ENCODE peak calls at places on chromosomes 3 and 15, in five cellular contexts. Q is astrocyte of the spinal cord, W is keratinocyte, N is body of pancreas, S is sigmoid colon. X is an unnamed sample.

GRCh38 chr3:183298708-183299153 is 45.7 kb downstream of the B3GNT5 start:
- DNase-seq in Q (peak), W (no peak), N (peak), S (peak), X (no peak)

GRCh38 chr3:9916734-9917680 is at the start of gene IL17RC:
- DNase-seq in Q (peak), W (peak), N (peak), S (peak), X (no peak)

GRCh38 chr15:90871716-90872480 is 3.5 kb downstream of the FURIN start:
- DNase-seq in Q (no peak), W (no peak), N (peak), S (no peak), X (no peak)

GRCh38 chr3:105791134-105791533 is 77.7 kb downstream of the CBLB start:
- DNase-seq in Q (peak), W (no peak), N (no peak), S (peak), X (no peak)

GRCh38 chr15:84924074-84924700 is 39.7 kb downstream of the SLC28A1 start:
- DNase-seq in Q (no peak), W (no peak), N (no peak), S (no peak), X (no peak)

GRCh38 chr3:64595253-64595694 is 92.5 kb downstream of the ADAMTS9 start:
- DNase-seq in Q (peak), W (peak), N (peak), S (peak), X (no peak)

GRCh38 chr3:120198305-120198878 is 86.6 kb downstream of the GPR156 start:
- DNase-seq in Q (peak), W (no peak), N (no peak), S (no peak), X (no peak)

GRCh38 chr3:149080011-149080698 is 6.2 kb downstream of the HLTF start:
- DNase-seq in Q (no peak), W (no peak), N (no peak), S (no peak), X (no peak)

GRCh38 chr3:40055361-40055760 is 246.0 kb downstream of the MYRIP start:
- DNase-seq in Q (no peak), W (no peak), N (no peak), S (no peak), X (no peak)

GRCh38 chr3:56916697-56917336 is 115.1 kb upstream of the ARHGEF3 start:
- DNase-seq in Q (no peak), W (no peak), N (no peak), S (no peak), X (no peak)

GRCh38 chr15:75554717-75555116 is 24.4 kb downstream of the PTPN9 start:
- DNase-seq in Q (peak), W (no peak), N (no peak), S (no peak), X (no peak)

GRCh38 chr15:91965501-91966180 is 112.1 kb downstream of the SLCO3A1 start:
- DNase-seq in Q (peak), W (peak), N (no peak), S (no peak), X (no peak)

GRCh38 chr3:4528802-4529201 is 35.7 kb downstream of the ITPR1 start:
- DNase-seq in Q (no peak), W (no peak), N (no peak), S (no peak), X (no peak)

GRCh38 chr3:112086857-112087524 is 802 bp downstream of the C3orf52 start:
- DNase-seq in Q (no peak), W (no peak), N (no peak), S (no peak), X (no peak)

GRCh38 chr3:194280777-194281176 is 70.4 kb downstream of the CPN2 start:
- DNase-seq in Q (no peak), W (no peak), N (no peak), S (peak), X (no peak)

GRCh38 chr3:125398952-125399351 is 23.8 kb upstream of the ZNF148 start:
- DNase-seq in Q (no peak), W (no peak), N (no peak), S (no peak), X (no peak)

GRCh38 chr3:51268132-51268531 is 117.0 kb upstream of the MANF start:
- DNase-seq in Q (no peak), W (no peak), N (no peak), S (no peak), X (no peak)

GRCh38 chr15:31510003-31510402 is 183.4 kb downstream of the KLF13 start:
- DNase-seq in Q (no peak), W (no peak), N (no peak), S (no peak), X (no peak)

GRCh38 chr15:81809543-81809942 is 236.3 kb downstream of the MEX3B start:
- DNase-seq in Q (no peak), W (no peak), N (peak), S (no peak), X (no peak)

GRCh38 chr3:186261638-186262037 is 100.4 kb downstream of the DGKG start:
- DNase-seq in Q (no peak), W (no peak), N (no peak), S (no peak), X (no peak)

GRCh38 chr3:194760740-194761139 is 75.1 kb downstream of the FAM43A start:
- DNase-seq in Q (no peak), W (no peak), N (no peak), S (no peak), X (no peak)

GRCh38 chr3:17302774-17303173 is 418.0 kb downstream of the PLCL2 start:
- DNase-seq in Q (peak), W (no peak), N (peak), S (no peak), X (no peak)

GRCh38 chr3:143139786-143140185 is 20.2 kb downstream of the CHST2 start:
- DNase-seq in Q (no peak), W (peak), N (no peak), S (no peak), X (no peak)

GRCh38 chr3:104763007-104763406 is 603.7 kb upstream of the ALCAM start:
- DNase-seq in Q (peak), W (no peak), N (no peak), S (no peak), X (no peak)

GRCh38 chr3:50532062-50532705 is 28.8 kb upstream of the CACNA2D2 start:
- DNase-seq in Q (no peak), W (no peak), N (no peak), S (no peak), X (no peak)

GRCh38 chr3:134350861-134351311 is 23.4 kb downstream of the AMOTL2 start:
- DNase-seq in Q (no peak), W (no peak), N (peak), S (peak), X (no peak)

GRCh38 chr3:37905987-37906674 is 44.5 kb downstream of the CTDSPL start:
- DNase-seq in Q (peak), W (no peak), N (no peak), S (no peak), X (no peak)

GRCh38 chr3:148102156-148102555 is 595.5 kb upstream of the AGTR1 start:
- DNase-seq in Q (no peak), W (no peak), N (no peak), S (no peak), X (no peak)

GRCh38 chr15:89802231-89802928 is 12.3 kb downstream of the ANPEP start:
- DNase-seq in Q (no peak), W (no peak), N (no peak), S (no peak), X (no peak)

GRCh38 chr15:47844437-47844836 is 127.1 kb downstream of the SEMA6D start:
- DNase-seq in Q (no peak), W (no peak), N (no peak), S (no peak), X (no peak)

GRCh38 chr15:68618339-68619302 is 39.8 kb downstream of the CORO2B start:
- DNase-seq in Q (no peak), W (no peak), N (no peak), S (no peak), X (no peak)

GRCh38 chr15:57582080-57582479 is 9.6 kb upstream of the MYZAP start:
- DNase-seq in Q (no peak), W (no peak), N (no peak), S (no peak), X (no peak)

GRCh38 chr3:6262035-6262434 is 598.9 kb upstream of the GRM7 start:
- DNase-seq in Q (no peak), W (no peak), N (peak), S (no peak), X (no peak)

GRCh38 chr3:113277886-113278598 is 66.7 kb downstream of the BOC start:
- DNase-seq in Q (no peak), W (no peak), N (no peak), S (no peak), X (no peak)

GRCh38 chr3:40152482-40153133 is 156.9 kb upstream of the EIF1B start:
- DNase-seq in Q (no peak), W (no peak), N (no peak), S (no peak), X (no peak)

GRCh38 chr3:187628169-187628568 is 42.0 kb downstream of the SST start:
- DNase-seq in Q (no peak), W (no peak), N (no peak), S (no peak), X (no peak)

GRCh38 chr3:12681586-12682371 is 17.9 kb upstream of the RAF1 start:
- DNase-seq in Q (peak), W (no peak), N (peak), S (no peak), X (no peak)

GRCh38 chr15:68330911-68331310 is 53.4 kb downstream of the FEM1B start:
- DNase-seq in Q (peak), W (no peak), N (no peak), S (no peak), X (no peak)

DNA sequence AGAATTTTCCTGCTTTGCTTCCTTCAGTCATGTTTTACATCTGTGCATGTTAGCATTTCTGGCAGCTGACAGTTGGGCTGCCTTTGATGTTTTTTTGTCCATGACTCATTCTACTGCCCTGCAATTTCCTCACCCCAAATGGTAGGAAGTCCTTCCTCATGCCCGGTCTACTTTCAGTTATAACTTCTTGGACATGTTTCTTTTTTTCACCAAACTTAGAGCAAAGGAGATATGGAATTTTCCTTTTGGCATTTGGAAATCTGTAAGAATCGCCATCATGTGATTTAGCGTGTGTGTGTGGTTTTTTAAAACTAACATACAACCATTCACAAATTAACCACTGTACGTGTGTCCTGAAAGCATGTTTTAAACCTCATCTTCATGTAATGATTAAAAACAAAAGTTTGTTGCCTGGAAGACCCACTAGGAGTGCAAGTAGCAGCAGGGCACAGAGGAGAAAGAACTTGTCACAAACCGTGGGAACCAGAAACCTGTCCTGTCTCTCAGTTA is 430.7 kb upstream of the CFAP20DC start:
- DNase-seq in Q (peak), W (peak), N (peak), S (no peak), X (no peak)
- TF ChIP-seq CTCF in Q (no peak), W (no peak), N (no peak), S (no peak), X (no peak)

DNA sequence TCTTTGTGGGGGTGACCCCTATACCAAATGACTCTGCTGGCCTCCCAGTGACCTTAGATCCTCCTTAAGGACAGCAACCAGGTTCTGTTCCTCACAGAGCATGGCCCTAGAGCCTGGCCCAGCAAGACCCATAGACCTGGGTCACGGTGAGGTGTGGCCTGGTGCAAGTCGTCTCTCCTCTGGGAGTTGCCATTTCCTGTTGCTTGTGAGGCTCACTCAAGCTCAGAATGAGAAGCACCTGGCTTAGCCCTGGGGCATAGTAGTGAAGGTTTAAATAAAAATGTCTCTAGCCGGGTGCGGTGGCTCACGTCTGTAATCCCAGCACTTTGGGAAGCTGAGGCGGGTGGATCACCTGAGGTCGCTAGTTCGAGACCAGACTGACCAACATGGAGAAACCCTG is 131.3 kb downstream of the SMAD6 start:
- DNase-seq in Q (no peak), W (no peak), N (no peak), S (no peak), X (no peak)
- H3K4me3 ChIP-seq in Q (no peak), W (no peak), N (no peak), S (no peak), X (no peak)

DNA sequence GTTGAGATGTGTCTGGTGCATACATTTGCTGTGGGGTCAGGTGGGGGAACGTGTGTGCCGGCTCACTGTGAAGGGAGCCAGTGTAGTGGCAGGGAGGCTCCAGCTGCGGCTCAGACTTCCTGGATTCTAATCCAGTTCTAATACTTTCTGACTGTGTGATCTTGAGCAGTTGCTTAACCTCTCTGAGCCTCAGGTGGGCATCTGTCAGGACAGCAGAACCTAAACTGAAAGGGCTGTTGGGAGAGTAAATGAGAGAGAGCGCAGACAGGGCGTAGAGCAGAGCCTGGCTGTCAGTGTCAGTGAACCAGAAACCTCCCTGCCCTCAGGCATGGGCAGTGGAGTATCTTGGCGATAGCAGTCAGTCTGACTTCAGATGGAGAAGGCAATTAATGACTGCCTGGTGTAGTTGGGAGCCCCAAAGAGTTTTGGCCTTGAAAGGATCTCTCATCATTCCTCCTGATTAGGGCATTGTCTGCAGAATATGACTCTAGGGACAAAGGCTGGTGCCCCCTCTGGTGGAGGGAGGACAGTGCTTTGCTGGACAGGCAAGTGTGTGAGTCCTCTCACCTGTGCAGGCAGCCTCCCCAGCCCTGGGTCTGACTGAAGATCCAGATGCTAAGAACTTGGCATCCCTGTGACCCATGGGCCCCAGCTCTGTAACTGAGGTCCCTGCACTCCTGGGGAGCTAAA is 9.6 kb downstream of the KBTBD13 start:
- DNase-seq in Q (no peak), W (no peak), N (peak), S (peak), X (no peak)
- TF ChIP-seq CTCF in Q (peak), W (peak), N (no peak), S (peak), X (peak)

GRCh38 chr15:25455244-25455643 is 16.4 kb upstream of the UBE3A start:
- DNase-seq in Q (no peak), W (no peak), N (no peak), S (no peak), X (no peak)

GRCh38 chr15:25451501-25451900 is 12.7 kb upstream of the UBE3A start:
- DNase-seq in Q (no peak), W (no peak), N (no peak), S (no peak), X (no peak)

GRCh38 chr15:25456196-25456595 is 17.4 kb upstream of the UBE3A start:
- DNase-seq in Q (no peak), W (no peak), N (no peak), S (no peak), X (no peak)
- H3K4me3 ChIP-seq in Q (no peak), W (no peak), N (no peak), S (no peak), X (no peak)

GRCh38 chr15:33701304-33701696 is 267.0 kb upstream of the CHRM5 start:
- DNase-seq in Q (no peak), W (no peak), N (no peak), S (no peak), X (no peak)
- TF ChIP-seq CTCF in Q (peak), W (peak), N (no peak), S (no peak), X (no peak)

GRCh38 chr3:13880811-13881156 is 913 bp upstream of the WNT7A start:
- DNase-seq in Q (no peak), W (no peak), N (no peak), S (peak), X (no peak)

GRCh38 chr3:13879102-13879945 is 547 bp downstream of the WNT7A start:
- DNase-seq in Q (no peak), W (no peak), N (no peak), S (no peak), X (no peak)

GRCh38 chr3:13878711-13879101 is 1.2 kb downstream of the WNT7A start:
- DNase-seq in Q (no peak), W (no peak), N (no peak), S (no peak), X (no peak)

GRCh38 chr3:13881536-13882410 is 1.9 kb upstream of the WNT7A start:
- DNase-seq in Q (no peak), W (no peak), N (no peak), S (peak), X (no peak)

DNA sequence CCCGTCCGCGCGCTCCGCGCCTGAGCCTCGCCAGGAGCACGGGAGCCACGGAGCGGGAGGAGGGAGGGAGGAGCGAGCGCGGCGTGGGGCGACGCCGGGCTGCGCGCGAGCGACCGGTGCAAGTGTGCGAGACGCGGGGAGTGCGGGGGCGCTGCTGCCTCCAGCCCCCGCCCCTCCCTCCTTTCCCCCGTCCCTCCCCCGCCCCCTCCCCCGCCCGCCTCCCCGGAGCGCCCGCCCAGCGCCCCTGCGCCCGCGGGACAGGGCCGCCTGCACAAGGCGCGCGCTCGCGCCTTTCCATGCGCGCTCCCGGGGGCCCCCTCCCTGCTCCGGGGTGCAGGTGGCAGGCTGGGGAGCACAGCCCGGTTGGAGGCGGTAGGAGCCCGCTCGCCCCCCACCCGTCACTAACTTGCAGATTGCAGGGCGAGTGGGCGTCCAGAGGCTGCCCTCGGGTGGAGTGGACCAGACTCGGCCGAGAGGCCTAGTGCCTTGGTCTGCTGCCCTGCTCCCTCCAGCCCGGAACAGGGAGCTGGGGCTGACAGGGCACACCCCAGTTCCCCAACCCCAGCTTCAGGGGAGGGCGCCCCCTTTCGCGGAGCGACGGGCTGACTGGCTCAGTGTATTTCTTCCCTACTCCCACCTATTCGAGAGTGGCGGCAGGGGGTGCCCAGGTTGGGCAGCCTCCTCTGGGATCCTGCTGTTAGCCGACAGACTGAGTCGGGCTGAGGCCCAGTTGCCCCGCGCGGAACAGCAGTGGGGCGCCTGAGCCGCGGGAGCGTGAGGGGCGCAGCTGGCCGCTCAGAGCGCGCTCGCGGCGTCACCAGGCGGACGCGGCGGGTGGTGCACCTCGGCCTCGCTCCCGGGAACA is at the start of gene WNT7A:
- DNase-seq in Q (no peak), W (no peak), N (no peak), S (peak), X (no peak)
- H3K4me3 ChIP-seq in Q (no peak), W (peak), N (no peak), S (peak), X (peak)

GRCh38 chr15:72230197-72231065 is 559 bp downstream of the PKM start:
- DNase-seq in Q (peak), W (no peak), N (peak), S (peak), X (no peak)
- TF ChIP-seq CTCF in Q (no peak), W (no peak), N (no peak), S (no peak), X (no peak)

GRCh38 chr15:59438891-59439290 is 905 bp downstream of the FAM81A start:
- DNase-seq in Q (no peak), W (no peak), N (no peak), S (no peak), X (no peak)
- H3K4me3 ChIP-seq in Q (no peak), W (peak), N (no peak), S (no peak), X (peak)

GRCh38 chr3:188954590-188955208 is 217.1 kb upstream of the TPRG1 start:
- DNase-seq in Q (peak), W (peak), N (peak), S (peak), X (peak)
- TF ChIP-seq CTCF in Q (peak), W (peak), N (peak), S (peak), X (peak)

X was measured in Panc1.